ENCODE peak calls at places on chromosome 1, in five cellular contexts. One of them, this sample, is unnamed.

GRCh38 chr1:160007577-160008200 is 24.1 kb downstream of the PIGM start:
- DNase-seq in sciatic nerve: no peak
- DNase-seq in hypothalamus: no peak
- DNase-seq in astrocyte of the spinal cord: peak; percentile 46
- DNase-seq in dermis blood vessel endothelial cell: peak; percentile 69
- DNase-seq in this sample: no peak

GRCh38 chr1:46485564-46486431 is 3.8 kb upstream of the DMBX1 start:
- DNase-seq in sciatic nerve: no peak
- DNase-seq in hypothalamus: no peak
- DNase-seq in astrocyte of the spinal cord: no peak
- DNase-seq in dermis blood vessel endothelial cell: no peak
- DNase-seq in this sample: no peak

GRCh38 chr1:117060441-117061317 is 553 bp downstream of the TTF2 start:
- DNase-seq in sciatic nerve: no peak
- DNase-seq in hypothalamus: no peak
- DNase-seq in astrocyte of the spinal cord: peak; percentile 48
- DNase-seq in dermis blood vessel endothelial cell: peak; percentile 60
- DNase-seq in this sample: no peak

GRCh38 chr1:22224631-22225030 is 81.7 kb upstream of the WNT4 start:
- DNase-seq in sciatic nerve: no peak
- DNase-seq in hypothalamus: no peak
- DNase-seq in astrocyte of the spinal cord: no peak
- DNase-seq in dermis blood vessel endothelial cell: no peak
- DNase-seq in this sample: no peak

GRCh38 chr1:16300436-16300835 is 51.8 kb downstream of the FBXO42 start:
- DNase-seq in sciatic nerve: no peak
- DNase-seq in hypothalamus: no peak
- DNase-seq in astrocyte of the spinal cord: no peak
- DNase-seq in dermis blood vessel endothelial cell: no peak
- DNase-seq in this sample: no peak

GRCh38 chr1:226519741-226520598 is 28.6 kb upstream of the STUM start:
- DNase-seq in sciatic nerve: no peak
- DNase-seq in hypothalamus: no peak
- DNase-seq in astrocyte of the spinal cord: no peak
- DNase-seq in dermis blood vessel endothelial cell: no peak
- DNase-seq in this sample: no peak

GRCh38 chr1:116806245-116806644 is 52.0 kb downstream of the CD2 start:
- DNase-seq in sciatic nerve: no peak
- DNase-seq in hypothalamus: no peak
- DNase-seq in astrocyte of the spinal cord: no peak
- DNase-seq in dermis blood vessel endothelial cell: no peak
- DNase-seq in this sample: no peak

GRCh38 chr1:1162597-1163537 is 10.8 kb upstream of the TTLL10 start:
- DNase-seq in sciatic nerve: no peak
- DNase-seq in hypothalamus: no peak
- DNase-seq in astrocyte of the spinal cord: no peak
- DNase-seq in dermis blood vessel endothelial cell: no peak
- DNase-seq in this sample: no peak